ENCODE peak calls at places on chromosomes 3 and 15, in ten cellular contexts. F, B, N, J, O, I, G, C, A and S are unnamed samples.

GRCh38 chr15:35481992-35482391 is 64.0 kb downstream of the DPH6 start:
- DNase-seq in B (no peak), O (peak), C (no peak), N (peak), I (peak), F (no peak), G (peak), J (no peak), A (no peak), S (no peak)

GRCh38 chr15:99176757-99177156 is 71.9 kb downstream of the SYNM start:
- DNase-seq in I (peak), N (no peak), J (no peak), G (no peak), B (no peak), O (no peak), C (no peak), F (no peak), A (no peak), S (no peak)

GRCh38 chr15:58568157-58568571 is 136.4 kb downstream of the LIPC start:
- DNase-seq in O (no peak), N (peak), G (no peak), J (no peak), C (no peak), B (no peak), I (peak), A (no peak), F (no peak), S (no peak)

GRCh38 chr3:73508330-73508954 is 116.3 kb downstream of the PDZRN3 start:
- DNase-seq in I (peak), F (peak), A (peak), G (peak), J (no peak), B (no peak), N (peak), O (no peak), C (peak), S (no peak)

GRCh38 chr3:133246119-133246518 is 153.7 kb upstream of the BFSP2 start:
- DNase-seq in I (no peak), O (no peak), J (no peak), G (no peak), A (no peak), N (no peak), C (no peak), F (no peak), B (no peak), S (no peak)

GRCh38 chr3:196096382-196096953 is 14.6 kb upstream of the TFRC start:
- DNase-seq in J (no peak), A (no peak), O (no peak), C (no peak), G (no peak), B (peak), F (no peak), N (no peak), I (no peak), S (no peak)

GRCh38 chr3:35044185-35044584 is 595.1 kb upstream of the ARPP21 start:
- DNase-seq in C (no peak), B (no peak), J (no peak), O (no peak), G (no peak), N (no peak), A (no peak), I (no peak), F (no peak), S (no peak)

GRCh38 chr3:9916346-9916733 is 558 bp upstream of the IL17RC start:
- DNase-seq in A (no peak), O (no peak), F (no peak), N (peak), G (peak), C (no peak), I (peak), B (no peak), J (no peak), S (no peak)

GRCh38 chr3:107690522-107691138 is 167.9 kb downstream of the BBX start:
- DNase-seq in N (peak), C (no peak), O (peak), F (no peak), G (peak), A (no peak), I (peak), B (no peak), J (no peak), S (no peak)

GRCh38 chr15:76151599-76151974 is 91.8 kb downstream of the TMEM266 start:
- DNase-seq in J (no peak), G (no peak), O (no peak), B (no peak), F (no peak), C (no peak), N (no peak), A (no peak), I (no peak), S (no peak)

GRCh38 chr15:71713191-71713798 is 97.1 kb upstream of the NR2E3 start:
- DNase-seq in C (no peak), O (no peak), G (peak), A (no peak), F (no peak), N (no peak), I (no peak), B (no peak), J (no peak), S (no peak)

GRCh38 chr15:93829115-93829849 is 402.1 kb upstream of the MCTP2 start:
- DNase-seq in A (no peak), C (no peak), B (no peak), I (peak), G (peak), N (peak), J (no peak), O (no peak), F (no peak), S (no peak)

GRCh38 chr3:112856537-112856936 is 9.9 kb upstream of the CD200R1L start:
- DNase-seq in F (no peak), O (no peak), G (no peak), J (peak), I (no peak), N (no peak), B (no peak), A (no peak), C (no peak), S (no peak)

GRCh38 chr15:60134609-60135008 is 130.5 kb downstream of the FOXB1 start:
- DNase-seq in I (peak), N (peak), A (peak), O (no peak), F (no peak), C (no peak), G (no peak), J (no peak), B (no peak), S (no peak)